ENCODE peak calls at places on chromosomes 1 and 21, in eight cellular contexts. Z is astrocyte of the spinal cord, Y is MM.1S, S is endothelial cell, P is HFF-Myc, B is upper lobe of right lung, G is A549, F is RWPE1. I is an unnamed sample.

GRCh38 chr1:79010589-79010988 is 4.1 kb upstream of the ADGRL4 start:
- DNase-seq in Z (no peak), Y (no peak), S (no peak), P (no peak), B (no peak), G (no peak), F (no peak), I (no peak)

GRCh38 chr1:1291611-1292441 is 11.6 kb downstream of the SCNN1D start:
- DNase-seq in Z (peak), Y (peak), S (peak), P (no peak), B (peak), G (no peak), F (peak), I (peak)

GRCh38 chr1:36352141-36352909 is 28.9 kb upstream of the EVA1B start:
- DNase-seq in Z (peak), Y (no peak), S (no peak), P (no peak), B (no peak), G (no peak), F (no peak), I (no peak)

GRCh38 chr1:10522324-10522860 is 47.6 kb downstream of the PEX14 start:
- DNase-seq in Z (no peak), Y (no peak), S (no peak), P (no peak), B (no peak), G (no peak), F (no peak), I (no peak)

GRCh38 chr1:43879414-43879813 is 54.2 kb upstream of the ARTN start:
- DNase-seq in Z (peak), Y (no peak), S (no peak), P (no peak), B (no peak), G (no peak), F (peak), I (no peak)

GRCh38 chr1:211603191-211603701 is 24.3 kb upstream of the SLC30A1 start:
- DNase-seq in Z (no peak), Y (no peak), S (no peak), P (peak), B (no peak), G (no peak), F (peak), I (no peak)

GRCh38 chr1:106889054-106889453 is 167.4 kb upstream of the PRMT6 start:
- DNase-seq in Z (no peak), Y (no peak), S (no peak), P (no peak), B (no peak), G (no peak), F (no peak), I (no peak)

GRCh38 chr1:52602328-52603300 is at the start of gene GPX7:
- DNase-seq in Z (peak), Y (peak), S (peak), P (no peak), B (peak), G (no peak), F (no peak), I (peak)

GRCh38 chr21:15421521-15421920 is 308.3 kb upstream of the USP25 start:
- DNase-seq in Z (peak), Y (no peak), S (no peak), P (no peak), B (no peak), G (no peak), F (peak), I (no peak)

GRCh38 chr1:200897188-200897710 is 2.5 kb downstream of the INAVA start:
- DNase-seq in Z (no peak), Y (no peak), S (no peak), P (no peak), B (no peak), G (no peak), F (no peak), I (no peak)

GRCh38 chr1:200895448-200895799 is 724 bp downstream of the INAVA start:
- DNase-seq in Z (no peak), Y (no peak), S (no peak), P (no peak), B (no peak), G (no peak), F (peak), I (no peak)

GRCh38 chr1:200894712-200895447 is at the start of gene INAVA:
- DNase-seq in Z (no peak), Y (no peak), S (no peak), P (no peak), B (peak), G (no peak), F (peak), I (no peak)

GRCh38 chr1:200895801-200896570 is 1.3 kb downstream of the INAVA start:
- DNase-seq in Z (no peak), Y (no peak), S (no peak), P (no peak), B (no peak), G (peak), F (no peak), I (no peak)

GRCh38 chr1:200896571-200897187 is 2.0 kb downstream of the INAVA start:
- DNase-seq in Z (peak), Y (no peak), S (no peak), P (no peak), B (peak), G (peak), F (peak), I (no peak)
- TF ChIP-seq CTCF in Z (no peak), Y (no peak), S (no peak), P (no peak), B (no peak), G (no peak), F (no peak), I (no peak)

GRCh38 chr1:40986328-40986783 is 6.9 kb downstream of the CTPS1 start:
- DNase-seq in Z (no peak), Y (no peak), S (no peak), P (no peak), B (no peak), G (no peak), F (no peak), I (no peak)

GRCh38 chr1:40986929-40987328 is 7.4 kb downstream of the CTPS1 start:
- DNase-seq in Z (no peak), Y (no peak), S (no peak), P (no peak), B (no peak), G (no peak), F (no peak), I (no peak)

GRCh38 chr1:40987439-40988276 is 8.2 kb downstream of the CTPS1 start:
- DNase-seq in Z (no peak), Y (no peak), S (no peak), P (no peak), B (no peak), G (no peak), F (no peak), I (no peak)

GRCh38 chr1:40988280-40988679 is 8.8 kb downstream of the CTPS1 start:
- DNase-seq in Z (no peak), Y (no peak), S (no peak), P (no peak), B (no peak), G (no peak), F (no peak), I (no peak)

GRCh38 chr1:40989066-40989465 is 9.6 kb downstream of the CTPS1 start:
- DNase-seq in Z (no peak), Y (no peak), S (no peak), P (no peak), B (no peak), G (no peak), F (no peak), I (no peak)
- TF ChIP-seq CTCF in Z (no peak), Y (no peak), S (no peak), P (no peak), B (no peak), G (no peak), F (no peak), I (no peak)

GRCh38 chr1:154627247-154628121 is 19.5 kb upstream of the ADAR start:
- DNase-seq in Z (peak), Y (peak), S (peak), P (no peak), B (peak), G (peak), F (peak), I (peak)
- TF ChIP-seq CTCF in Z (peak), Y (peak), S (no peak), P (no peak), B (no peak), G (no peak), F (no peak), I (no peak)

DNA sequence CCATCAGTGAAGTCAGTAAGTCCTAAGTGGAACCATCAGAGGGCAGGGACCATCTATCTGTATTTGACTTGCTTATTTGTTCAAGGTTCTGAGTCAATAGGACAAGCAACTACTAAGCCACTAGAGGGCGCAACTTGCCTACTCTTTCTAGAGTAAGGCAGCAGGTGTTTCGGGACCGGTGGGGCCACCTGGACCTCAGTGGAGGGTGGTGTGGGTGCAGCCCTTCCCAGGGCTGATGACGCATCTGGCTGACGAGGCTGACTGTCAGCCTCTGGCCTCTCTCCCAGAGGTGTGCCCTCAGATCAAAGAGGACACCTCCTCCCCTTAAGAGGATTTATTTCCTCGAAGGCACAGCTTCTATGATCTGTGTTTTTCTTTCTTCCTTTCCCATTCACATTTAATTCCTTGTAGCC is 6.6 kb downstream of the CBR3 start:
- DNase-seq in Z (peak), Y (peak), S (peak), P (peak), B (peak), G (peak), F (peak), I (peak)
- TF ChIP-seq CTCF in Z (peak), Y (peak), S (peak), P (peak), B (peak), G (peak), F (peak), I (peak)

DNA sequence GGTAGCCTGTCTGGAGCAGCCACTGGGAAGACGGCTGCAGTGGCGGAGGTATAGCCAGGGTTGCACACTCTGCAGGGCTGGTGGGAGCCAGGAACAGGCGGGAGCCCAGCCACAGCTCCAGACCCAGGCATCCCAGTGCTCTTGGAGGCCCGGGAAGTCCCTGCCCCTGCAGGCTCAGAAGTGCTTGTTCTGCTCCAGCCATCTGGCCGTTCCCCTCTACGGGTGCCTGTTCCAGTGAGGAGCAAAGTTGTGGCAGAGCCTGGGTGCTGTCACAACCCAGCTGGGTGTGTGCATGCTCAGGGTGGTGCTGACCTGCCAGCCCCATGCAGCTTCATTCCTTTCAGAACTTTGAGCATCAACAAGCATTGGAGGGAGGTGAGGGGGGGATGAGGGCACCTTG is 31.7 kb upstream of the BACE2 start:
- DNase-seq in Z (no peak), Y (no peak), S (no peak), P (no peak), B (no peak), G (no peak), F (no peak), I (no peak)
- TF ChIP-seq CTCF in Z (no peak), Y (no peak), S (no peak), P (no peak), B (no peak), G (no peak), F (no peak), I (no peak)

DNA sequence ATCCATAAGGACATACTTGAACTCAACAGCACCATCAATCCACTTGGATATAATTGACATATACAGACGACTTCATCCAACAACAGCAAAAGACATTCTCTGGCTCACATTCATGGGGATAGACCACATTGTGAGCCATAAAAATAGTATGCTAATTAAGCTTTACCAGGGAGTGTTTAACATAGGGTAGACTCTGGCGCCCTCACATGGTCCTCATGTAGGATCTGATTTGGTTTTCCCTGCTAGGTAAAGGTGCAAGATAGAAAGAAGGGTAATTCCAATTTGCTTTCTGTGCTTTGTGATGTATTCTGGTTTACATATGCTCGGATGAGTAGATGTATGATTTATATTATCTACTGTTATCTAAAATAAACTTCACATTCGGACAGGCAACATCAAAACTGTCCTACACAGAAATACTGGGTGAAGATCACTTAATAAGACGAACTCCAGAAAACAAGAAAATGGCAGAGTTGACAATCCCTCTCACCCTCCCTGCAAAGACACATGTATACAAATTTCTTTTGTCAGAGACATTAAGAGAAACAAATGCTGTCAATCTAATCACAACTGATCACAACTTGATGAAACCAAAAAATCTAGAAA is 27.7 kb downstream of the CR1L start:
- DNase-seq in Z (peak), Y (peak), S (peak), P (peak), B (no peak), G (peak), F (peak), I (peak)
- TF ChIP-seq CTCF in Z (peak), Y (peak), S (no peak), P (peak), B (peak), G (peak), F (peak), I (peak)

GRCh38 chr1:160085686-160086089 is 4.3 kb downstream of the KCNJ9 start:
- DNase-seq in Z (peak), Y (peak), S (peak), P (no peak), B (peak), G (peak), F (peak), I (peak)
- TF ChIP-seq CTCF in Z (peak), Y (peak), S (peak), P (peak), B (peak), G (peak), F (no peak), I (peak)

GRCh38 chr1:88089961-88090360 is 594.1 kb upstream of the PKN2 start:
- DNase-seq in Z (no peak), Y (no peak), S (no peak), P (no peak), B (no peak), G (no peak), F (no peak), I (no peak)
- TF ChIP-seq CTCF in Z (no peak), Y (no peak), S (no peak), P (no peak), B (no peak), G (no peak), F (no peak), I (no peak)

GRCh38 chr1:66876664-66877063 is 48.0 kb downstream of the DNAI4 start:
- DNase-seq in Z (no peak), Y (no peak), S (no peak), P (no peak), B (no peak), G (no peak), F (no peak), I (no peak)
- TF ChIP-seq CTCF in Z (no peak), Y (no peak), S (no peak), P (no peak), B (no peak), G (no peak), F (no peak), I (no peak)